ENCODE peak calls at places on chromosomes 1 and 21, in four cellular contexts. T is GM12878, H is K562, L is SK-N-SH. Z is an unnamed sample.

GRCh38 chr1:114956570-114956969 is 73.1 kb upstream of the TSHB start:
- DNase-seq in T (no peak), H (no peak), L (no peak), Z (no peak)

GRCh38 chr1:158089925-158090675 is 90.6 kb upstream of the CD1D start:
- DNase-seq in T (no peak), H (no peak), L (no peak), Z (no peak)

GRCh38 chr1:181144238-181144637 is 55.7 kb downstream of the IER5 start:
- DNase-seq in T (no peak), H (no peak), L (no peak), Z (no peak)

GRCh38 chr21:28587748-28588147 is 404.9 kb downstream of the LTN1 start:
- DNase-seq in T (no peak), H (no peak), L (no peak), Z (no peak)

GRCh38 chr1:90475623-90476022 is 241.5 kb downstream of the BARHL2 start:
- DNase-seq in T (no peak), H (no peak), L (no peak), Z (no peak)

GRCh38 chr1:35807614-35808375 is at the start of gene AGO4:
- DNase-seq in T (no peak), H (peak; percentile 67), L (peak; percentile 94), Z (peak; percentile 21)

GRCh38 chr1:27634166-27634981 is 611 bp downstream of the FGR start:
- DNase-seq in T (no peak), H (no peak), L (peak; percentile 58), Z (no peak)

GRCh38 chr1:223413216-223413615 is 20.0 kb downstream of the CCDC185 start:
- DNase-seq in T (no peak), H (no peak), L (no peak), Z (no peak)

GRCh38 chr1:224433041-224433670 is 1.4 kb downstream of the WDR26 start:
- DNase-seq in T (no peak), H (peak; percentile 39), L (peak; percentile 53), Z (no peak)

GRCh38 chr1:209900734-209901133 is 37.3 kb upstream of the SYT14 start:
- DNase-seq in T (no peak), H (no peak), L (peak; percentile 10), Z (no peak)

GRCh38 chr1:31488528-31488927 is 75.5 kb downstream of the SERINC2 start:
- DNase-seq in T (no peak), H (no peak), L (no peak), Z (no peak)

GRCh38 chr1:227434808-227435207 is 116.5 kb upstream of the CDC42BPA start:
- DNase-seq in T (no peak), H (no peak), L (no peak), Z (no peak)

GRCh38 chr21:43988506-43989230 is 23.4 kb upstream of the TRAPPC10 start:
- DNase-seq in T (no peak), H (no peak), L (peak; percentile 20), Z (no peak)

GRCh38 chr1:24067978-24068377 is 44.0 kb downstream of the MYOM3 start:
- DNase-seq in T (no peak), H (no peak), L (no peak), Z (no peak)

DNA sequence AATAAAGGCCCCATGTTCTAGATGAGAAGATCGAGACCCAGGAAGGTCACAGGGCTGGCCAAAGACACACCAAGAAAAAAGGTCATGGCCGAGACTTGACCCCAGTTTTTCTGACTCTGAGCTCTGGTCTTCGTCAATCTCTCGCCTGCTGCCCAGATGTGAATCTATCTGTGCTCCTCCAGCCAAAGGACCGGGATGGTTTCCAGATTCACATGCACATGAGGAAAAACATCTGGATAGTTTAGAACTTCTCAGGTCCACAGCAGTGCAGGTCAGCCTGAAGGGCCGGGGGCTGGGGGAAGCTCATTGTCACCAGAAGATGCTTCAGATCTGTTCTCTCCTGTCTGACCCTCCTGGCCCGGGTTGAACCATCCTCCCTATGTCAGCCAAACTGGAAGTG is 49.0 kb downstream of the KCNN3 start:
- DNase-seq in T (no peak), H (no peak), L (peak; percentile 55), Z (no peak)
- TF ChIP-seq POLR2AphosphoS5 in T (no peak), H (no peak), L (no peak), Z (no peak)

DNA sequence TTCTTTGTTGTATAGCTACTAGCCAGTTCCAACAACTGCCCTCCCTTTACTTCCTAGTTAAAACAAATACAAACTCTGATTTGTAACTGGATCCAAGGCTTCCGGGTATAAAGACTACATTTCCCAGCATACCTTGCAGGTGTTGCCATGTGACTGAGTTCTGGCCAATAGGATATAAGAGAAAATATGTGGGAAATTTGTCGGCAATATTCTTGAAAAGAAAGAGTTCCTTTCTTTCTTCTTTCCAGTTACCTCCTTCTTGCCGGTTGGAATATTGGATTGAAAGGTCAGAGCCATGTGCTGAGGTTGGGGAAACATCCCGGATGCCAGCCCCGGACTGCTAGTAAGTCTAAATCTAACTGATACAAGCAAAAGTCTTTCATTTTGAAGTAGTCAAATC is 23.0 kb upstream of the ZBTB40 start:
- DNase-seq in T (peak; percentile 46), H (peak; percentile 88), L (peak; percentile 47), Z (peak; percentile 63)
- H3K4me3 ChIP-seq in T (no peak overlapping the region), H (peak overlapping the region; percentile 43), L (no peak overlapping the region), Z (peak overlapping the region; percentile 44)

DNA sequence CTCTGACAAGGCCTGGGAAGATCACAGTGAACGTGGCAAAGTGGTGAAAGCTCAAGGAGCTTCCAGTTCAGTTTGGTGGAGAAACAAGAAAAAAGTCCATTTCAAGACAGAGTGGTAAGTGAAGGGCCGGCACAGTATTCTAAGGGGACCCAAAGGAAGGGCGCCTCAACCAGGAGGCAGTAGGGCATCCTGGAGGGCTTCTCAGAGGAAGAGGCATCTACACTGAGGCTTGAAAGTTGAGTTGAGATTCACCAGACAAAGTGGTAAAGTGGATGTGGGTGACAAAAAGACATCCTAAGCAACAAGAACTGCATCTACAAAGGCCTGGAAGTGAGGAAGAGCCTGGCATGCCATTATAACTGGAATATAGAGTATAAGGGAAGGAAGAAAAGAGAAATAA is 22.3 kb downstream of the LRRC52 start:
- DNase-seq in T (no peak), H (no peak), L (no peak), Z (no peak)
- TF ChIP-seq GABPA in T (no peak), H (no peak), L (no peak), Z (no peak)

DNA sequence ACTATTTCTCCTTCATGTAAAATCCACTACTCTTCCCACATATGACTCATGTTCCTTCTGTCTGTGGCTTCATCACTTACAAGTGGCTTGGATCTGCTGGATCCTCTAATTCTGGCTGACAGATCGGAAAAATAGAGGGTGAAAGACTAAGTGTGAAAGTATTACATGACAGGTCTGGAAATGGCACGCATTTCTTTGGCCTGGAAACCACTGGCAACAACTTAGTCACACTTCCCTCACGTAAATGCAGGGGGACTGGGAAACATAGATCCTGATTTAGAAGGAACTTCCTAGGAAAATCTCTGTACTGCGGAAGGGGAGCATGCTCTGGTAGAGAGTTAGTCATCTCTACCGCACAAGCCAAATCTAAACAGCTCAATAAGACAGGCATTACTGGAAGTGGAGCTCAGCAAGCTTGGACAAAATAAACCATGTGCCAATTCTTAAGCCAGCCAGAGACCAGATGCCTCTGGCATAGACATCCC is 305.4 kb upstream of the PTBP2 start:
- DNase-seq in T (no peak), H (no peak), L (peak; percentile 41), Z (no peak)
- TF ChIP-seq POLR2AphosphoS5 in T (no peak), H (no peak), L (peak; percentile 84), Z (no peak)

DNA sequence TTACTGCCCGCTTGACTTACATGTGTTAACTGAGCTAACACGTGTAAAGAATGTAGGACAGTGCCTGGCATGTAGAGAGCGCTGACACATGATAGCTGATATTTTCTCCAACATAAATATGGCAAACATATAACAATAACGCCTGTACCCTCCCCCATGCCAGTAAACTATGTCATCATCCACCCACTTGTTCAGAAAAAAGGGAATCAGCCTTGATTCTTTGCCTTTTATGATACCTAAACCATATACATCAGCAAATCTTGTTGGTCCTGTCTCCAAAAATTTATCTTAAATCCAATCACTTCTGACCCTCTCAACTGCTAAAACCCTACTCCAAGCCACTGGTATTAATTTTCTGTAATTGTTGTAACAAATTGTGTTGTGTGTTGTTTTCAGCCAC is 1.1 kb upstream of the ZNF692 start:
- DNase-seq in T (no peak), H (no peak), L (no peak), Z (no peak)
- H3K4me3 ChIP-seq in T (no peak overlapping the region), H (peak overlapping the region; percentile 66), L (no peak overlapping the region), Z (no peak overlapping the region)

Z was measured in HL-60.